ENCODE peak calls at places on chromosome 2, in eight cellular contexts. One of them, this sample, is unnamed.
A peak's percentile ranks its signal among the peaks of the same experiment; 100 is the strongest.

GRCh38 chr2:47767880-47768609 is 14.9 kb upstream of the MSH6 start:
- DNase-seq in cardiac fibroblast: peak; percentile 63
- DNase-seq in heart right ventricle: peak; percentile 57
- DNase-seq in type B pancreatic cell: peak; percentile 87
- DNase-seq in mucosa of descending colon: peak; percentile 79
- DNase-seq in foreskin fibroblast: peak; percentile 76
- DNase-seq in dorsolateral prefrontal cortex: peak; percentile 77
- DNase-seq in keratinocyte: no peak
- DNase-seq in this sample: peak; percentile 79

GRCh38 chr2:156675896-156676295 is 239.7 kb downstream of the GPD2 start:
- DNase-seq in type B pancreatic cell: no peak
- DNase-seq in dorsolateral prefrontal cortex: no peak
- DNase-seq in keratinocyte: no peak
- DNase-seq in mucosa of descending colon: no peak
- DNase-seq in foreskin fibroblast: no peak
- DNase-seq in cardiac fibroblast: no peak
- DNase-seq in heart right ventricle: no peak
- DNase-seq in this sample: no peak

GRCh38 chr2:134399096-134399495 is 145.2 kb downstream of the MGAT5 start:
- DNase-seq in cardiac fibroblast: peak; percentile 43
- DNase-seq in type B pancreatic cell: no peak
- DNase-seq in foreskin fibroblast: peak; percentile 33
- DNase-seq in heart right ventricle: no peak
- DNase-seq in mucosa of descending colon: no peak
- DNase-seq in keratinocyte: no peak
- DNase-seq in dorsolateral prefrontal cortex: no peak
- DNase-seq in this sample: no peak

GRCh38 chr2:203790134-203790533 is 77.4 kb upstream of the CTLA4 start:
- DNase-seq in foreskin fibroblast: peak; percentile 81
- DNase-seq in heart right ventricle: no peak
- DNase-seq in keratinocyte: no peak
- DNase-seq in type B pancreatic cell: no peak
- DNase-seq in dorsolateral prefrontal cortex: no peak
- DNase-seq in cardiac fibroblast: peak; percentile 56
- DNase-seq in mucosa of descending colon: no peak
- DNase-seq in this sample: no peak

GRCh38 chr2:85737481-85737880 is 16.3 kb upstream of the ATOH8 start:
- DNase-seq in dorsolateral prefrontal cortex: no peak
- DNase-seq in heart right ventricle: peak; percentile 76
- DNase-seq in keratinocyte: no peak
- DNase-seq in type B pancreatic cell: no peak
- DNase-seq in mucosa of descending colon: no peak
- DNase-seq in foreskin fibroblast: peak; percentile 96
- DNase-seq in cardiac fibroblast: peak; percentile 93
- DNase-seq in this sample: peak; percentile 96

GRCh38 chr2:68167186-68167585 is 9.5 kb downstream of the PNO1 start:
- DNase-seq in mucosa of descending colon: no peak
- DNase-seq in keratinocyte: no peak
- DNase-seq in cardiac fibroblast: peak; percentile 39
- DNase-seq in foreskin fibroblast: peak; percentile 52
- DNase-seq in type B pancreatic cell: no peak
- DNase-seq in dorsolateral prefrontal cortex: no peak
- DNase-seq in heart right ventricle: no peak
- DNase-seq in this sample: no peak

GRCh38 chr2:108101481-108101880 is 115.2 kb downstream of the SLC5A7 start:
- DNase-seq in mucosa of descending colon: no peak
- DNase-seq in dorsolateral prefrontal cortex: no peak
- DNase-seq in foreskin fibroblast: no peak
- DNase-seq in type B pancreatic cell: no peak
- DNase-seq in cardiac fibroblast: no peak
- DNase-seq in keratinocyte: no peak
- DNase-seq in heart right ventricle: no peak
- DNase-seq in this sample: no peak

GRCh38 chr2:232655392-232655791 is 22.0 kb downstream of the EFHD1 start:
- DNase-seq in cardiac fibroblast: no peak
- DNase-seq in foreskin fibroblast: no peak
- DNase-seq in heart right ventricle: no peak
- DNase-seq in mucosa of descending colon: no peak
- DNase-seq in dorsolateral prefrontal cortex: no peak
- DNase-seq in keratinocyte: no peak
- DNase-seq in type B pancreatic cell: no peak
- DNase-seq in this sample: no peak

GRCh38 chr2:149799296-149799695 is 211.7 kb upstream of the MMADHC start:
- DNase-seq in dorsolateral prefrontal cortex: no peak
- DNase-seq in cardiac fibroblast: peak; percentile 77
- DNase-seq in keratinocyte: no peak
- DNase-seq in type B pancreatic cell: no peak
- DNase-seq in foreskin fibroblast: peak; percentile 27
- DNase-seq in mucosa of descending colon: no peak
- DNase-seq in heart right ventricle: no peak
- DNase-seq in this sample: no peak

GRCh38 chr2:2862386-2862785 is 515.2 kb downstream of the EIPR1 start:
- DNase-seq in foreskin fibroblast: no peak
- DNase-seq in keratinocyte: no peak
- DNase-seq in cardiac fibroblast: no peak
- DNase-seq in type B pancreatic cell: no peak
- DNase-seq in dorsolateral prefrontal cortex: no peak
- DNase-seq in heart right ventricle: no peak
- DNase-seq in mucosa of descending colon: no peak
- DNase-seq in this sample: no peak

GRCh38 chr2:122748552-122749011 is 993.1 kb downstream of the TSN start:
- DNase-seq in mucosa of descending colon: no peak
- DNase-seq in dorsolateral prefrontal cortex: no peak
- DNase-seq in cardiac fibroblast: peak; percentile 97
- DNase-seq in foreskin fibroblast: peak; percentile 1
- DNase-seq in type B pancreatic cell: no peak
- DNase-seq in keratinocyte: no peak
- DNase-seq in heart right ventricle: no peak
- DNase-seq in this sample: no peak

GRCh38 chr2:101560780-101561315 is 85.9 kb upstream of the RFX8 start:
- DNase-seq in type B pancreatic cell: no peak
- DNase-seq in cardiac fibroblast: no peak
- DNase-seq in heart right ventricle: no peak
- DNase-seq in dorsolateral prefrontal cortex: no peak
- DNase-seq in keratinocyte: no peak
- DNase-seq in foreskin fibroblast: no peak
- DNase-seq in mucosa of descending colon: no peak
- DNase-seq in this sample: no peak

GRCh38 chr2:226076529-226076928 is 677.0 kb downstream of the NYAP2 start:
- DNase-seq in foreskin fibroblast: peak; percentile 41
- DNase-seq in type B pancreatic cell: no peak
- DNase-seq in keratinocyte: no peak
- DNase-seq in mucosa of descending colon: no peak
- DNase-seq in dorsolateral prefrontal cortex: no peak
- DNase-seq in heart right ventricle: no peak
- DNase-seq in cardiac fibroblast: no peak
- DNase-seq in this sample: no peak

GRCh38 chr2:234550056-234550455 is 53.2 kb upstream of the ARL4C start:
- DNase-seq in heart right ventricle: no peak
- DNase-seq in cardiac fibroblast: no peak
- DNase-seq in mucosa of descending colon: no peak
- DNase-seq in dorsolateral prefrontal cortex: no peak
- DNase-seq in foreskin fibroblast: no peak
- DNase-seq in type B pancreatic cell: no peak
- DNase-seq in keratinocyte: no peak
- DNase-seq in this sample: no peak

GRCh38 chr2:65071499-65072180 is 15.4 kb downstream of the CEP68 start:
- DNase-seq in cardiac fibroblast: peak; percentile 26
- DNase-seq in heart right ventricle: no peak
- DNase-seq in type B pancreatic cell: no peak
- DNase-seq in foreskin fibroblast: peak; percentile 45
- DNase-seq in dorsolateral prefrontal cortex: no peak
- DNase-seq in keratinocyte: no peak
- DNase-seq in mucosa of descending colon: no peak
- DNase-seq in this sample: peak; percentile 76

GRCh38 chr2:204900487-204900886 is 355.2 kb downstream of the PARD3B start:
- DNase-seq in cardiac fibroblast: no peak
- DNase-seq in type B pancreatic cell: no peak
- DNase-seq in heart right ventricle: no peak
- DNase-seq in mucosa of descending colon: no peak
- DNase-seq in keratinocyte: peak; percentile 7
- DNase-seq in dorsolateral prefrontal cortex: no peak
- DNase-seq in foreskin fibroblast: no peak
- DNase-seq in this sample: no peak

GRCh38 chr2:25041307-25041927 is 459 bp upstream of the EFR3B start:
- DNase-seq in heart right ventricle: peak; percentile 59
- DNase-seq in keratinocyte: no peak
- DNase-seq in foreskin fibroblast: peak; percentile 60
- DNase-seq in type B pancreatic cell: peak; percentile 76
- DNase-seq in mucosa of descending colon: peak; percentile 75
- DNase-seq in dorsolateral prefrontal cortex: peak; percentile 47
- DNase-seq in cardiac fibroblast: peak; percentile 39
- DNase-seq in this sample: peak; percentile 80

GRCh38 chr2:13638181-13638580 is 921.4 kb downstream of the TRIB2 start:
- DNase-seq in foreskin fibroblast: peak; percentile 15
- DNase-seq in cardiac fibroblast: no peak
- DNase-seq in dorsolateral prefrontal cortex: no peak
- DNase-seq in mucosa of descending colon: no peak
- DNase-seq in heart right ventricle: no peak
- DNase-seq in keratinocyte: peak; percentile 56
- DNase-seq in type B pancreatic cell: no peak
- DNase-seq in this sample: no peak

GRCh38 chr2:53697686-53698085 is 69.9 kb upstream of the CHAC2 start:
- DNase-seq in mucosa of descending colon: no peak
- DNase-seq in heart right ventricle: no peak
- DNase-seq in foreskin fibroblast: no peak
- DNase-seq in type B pancreatic cell: no peak
- DNase-seq in keratinocyte: no peak
- DNase-seq in dorsolateral prefrontal cortex: no peak
- DNase-seq in cardiac fibroblast: no peak
- DNase-seq in this sample: no peak

GRCh38 chr2:23375448-23375847 is 9.5 kb upstream of the KLHL29 start:
- DNase-seq in keratinocyte: no peak
- DNase-seq in heart right ventricle: no peak
- DNase-seq in foreskin fibroblast: peak; percentile 36
- DNase-seq in type B pancreatic cell: no peak
- DNase-seq in mucosa of descending colon: no peak
- DNase-seq in dorsolateral prefrontal cortex: no peak
- DNase-seq in cardiac fibroblast: no peak
- DNase-seq in this sample: no peak
- TF ChIP-seq CTCF in keratinocyte: no peak
- TF ChIP-seq CTCF in heart right ventricle: no peak
- TF ChIP-seq CTCF in foreskin fibroblast: no peak
- TF ChIP-seq CTCF in type B pancreatic cell: no peak
- TF ChIP-seq CTCF in mucosa of descending colon: no peak
- TF ChIP-seq CTCF in dorsolateral prefrontal cortex: no peak
- TF ChIP-seq CTCF in cardiac fibroblast: no peak
- TF ChIP-seq CTCF in this sample: no peak

DNA sequence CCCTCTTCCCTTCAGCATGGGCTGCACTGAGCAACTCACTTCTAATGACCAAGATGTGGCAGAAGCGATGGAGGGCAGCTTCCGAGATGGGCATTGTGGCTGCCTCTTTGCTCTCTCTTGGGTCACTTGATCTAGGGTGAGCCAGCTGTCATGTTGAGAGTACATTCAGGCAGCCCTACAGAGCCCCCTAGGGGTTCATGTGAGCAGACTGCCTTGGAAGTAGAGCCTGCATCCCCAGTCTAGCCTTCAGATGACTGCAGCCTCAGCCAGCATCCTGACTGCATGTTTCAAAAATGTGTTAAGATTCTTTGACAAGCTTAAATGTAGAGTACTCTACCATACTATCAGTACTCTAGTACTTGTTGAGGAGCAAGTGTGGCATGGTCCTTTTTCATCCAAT is 143.9 kb downstream of the NCK2 start:
- DNase-seq in type B pancreatic cell: no peak
- DNase-seq in dorsolateral prefrontal cortex: no peak
- DNase-seq in heart right ventricle: no peak
- DNase-seq in mucosa of descending colon: no peak
- DNase-seq in foreskin fibroblast: no peak
- DNase-seq in keratinocyte: no peak
- DNase-seq in cardiac fibroblast: no peak
- DNase-seq in this sample: no peak
- TF ChIP-seq CTCF in type B pancreatic cell: no peak
- TF ChIP-seq CTCF in dorsolateral prefrontal cortex: no peak
- TF ChIP-seq CTCF in heart right ventricle: no peak
- TF ChIP-seq CTCF in mucosa of descending colon: no peak
- TF ChIP-seq CTCF in foreskin fibroblast: no peak
- TF ChIP-seq CTCF in keratinocyte: peak; percentile 34
- TF ChIP-seq CTCF in cardiac fibroblast: peak; percentile 32
- TF ChIP-seq CTCF in this sample: no peak

GRCh38 chr2:180124273-180124881 is 117.3 kb upstream of the CWC22 start:
- DNase-seq in cardiac fibroblast: peak; percentile 76
- DNase-seq in heart right ventricle: no peak
- DNase-seq in dorsolateral prefrontal cortex: no peak
- DNase-seq in keratinocyte: no peak
- DNase-seq in mucosa of descending colon: no peak
- DNase-seq in foreskin fibroblast: peak; percentile 77
- DNase-seq in type B pancreatic cell: no peak
- DNase-seq in this sample: no peak

GRCh38 chr2:180128861-180129260 is 121.8 kb upstream of the CWC22 start:
- DNase-seq in foreskin fibroblast: no peak
- DNase-seq in type B pancreatic cell: no peak
- DNase-seq in dorsolateral prefrontal cortex: no peak
- DNase-seq in keratinocyte: no peak
- DNase-seq in cardiac fibroblast: no peak
- DNase-seq in heart right ventricle: no peak
- DNase-seq in mucosa of descending colon: no peak
- DNase-seq in this sample: no peak

GRCh38 chr2:180130403-180130802 is 123.3 kb upstream of the CWC22 start:
- DNase-seq in dorsolateral prefrontal cortex: no peak
- DNase-seq in heart right ventricle: no peak
- DNase-seq in mucosa of descending colon: no peak
- DNase-seq in type B pancreatic cell: no peak
- DNase-seq in cardiac fibroblast: peak; percentile 5
- DNase-seq in keratinocyte: no peak
- DNase-seq in foreskin fibroblast: peak; percentile 82
- DNase-seq in this sample: no peak

GRCh38 chr2:180122874-180123273 is 115.8 kb upstream of the CWC22 start:
- DNase-seq in mucosa of descending colon: no peak
- DNase-seq in heart right ventricle: no peak
- DNase-seq in dorsolateral prefrontal cortex: no peak
- DNase-seq in foreskin fibroblast: peak; percentile 56
- DNase-seq in type B pancreatic cell: no peak
- DNase-seq in cardiac fibroblast: peak; percentile 45
- DNase-seq in keratinocyte: no peak
- DNase-seq in this sample: no peak

GRCh38 chr2:180125245-180125962 is 118.3 kb upstream of the CWC22 start:
- DNase-seq in dorsolateral prefrontal cortex: peak; percentile 60
- DNase-seq in keratinocyte: peak; percentile 33
- DNase-seq in heart right ventricle: peak; percentile 35
- DNase-seq in mucosa of descending colon: peak; percentile 36
- DNase-seq in foreskin fibroblast: peak; percentile 97
- DNase-seq in cardiac fibroblast: peak; percentile 94
- DNase-seq in type B pancreatic cell: no peak
- DNase-seq in this sample: peak; percentile 84
- TF ChIP-seq CTCF in dorsolateral prefrontal cortex: peak; percentile 73
- TF ChIP-seq CTCF in keratinocyte: peak; percentile 64
- TF ChIP-seq CTCF in heart right ventricle: peak; percentile 51
- TF ChIP-seq CTCF in mucosa of descending colon: peak; percentile 30
- TF ChIP-seq CTCF in foreskin fibroblast: peak; percentile 68
- TF ChIP-seq CTCF in cardiac fibroblast: peak; percentile 72
- TF ChIP-seq CTCF in type B pancreatic cell: peak; percentile 85
- TF ChIP-seq CTCF in this sample: peak; percentile 33

DNA sequence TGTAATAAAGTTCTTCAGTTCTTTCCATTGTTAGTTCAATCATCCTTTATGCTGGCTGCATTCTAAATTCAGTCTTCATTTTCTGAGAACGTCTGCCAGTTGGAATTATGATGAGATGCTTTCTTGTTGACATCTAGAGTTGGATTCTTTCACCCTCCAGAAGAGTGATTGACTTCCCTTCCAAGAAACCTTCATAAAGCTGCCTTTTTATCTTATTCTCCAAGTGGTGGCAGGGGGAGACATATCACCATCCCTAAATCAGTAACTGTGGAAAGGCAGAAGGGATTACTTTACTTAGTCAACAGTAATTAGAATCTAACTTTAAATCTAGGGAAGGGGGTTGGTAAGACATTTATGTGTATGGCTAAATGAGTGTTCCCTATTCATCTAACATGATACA is 86.8 kb upstream of the GULP1 start:
- DNase-seq in type B pancreatic cell: no peak
- DNase-seq in keratinocyte: no peak
- DNase-seq in dorsolateral prefrontal cortex: no peak
- DNase-seq in mucosa of descending colon: no peak
- DNase-seq in heart right ventricle: no peak
- DNase-seq in foreskin fibroblast: no peak
- DNase-seq in cardiac fibroblast: no peak
- DNase-seq in this sample: no peak
- TF ChIP-seq CTCF in type B pancreatic cell: no peak
- TF ChIP-seq CTCF in keratinocyte: no peak
- TF ChIP-seq CTCF in dorsolateral prefrontal cortex: no peak
- TF ChIP-seq CTCF in mucosa of descending colon: no peak
- TF ChIP-seq CTCF in heart right ventricle: no peak
- TF ChIP-seq CTCF in foreskin fibroblast: no peak
- TF ChIP-seq CTCF in cardiac fibroblast: no peak
- TF ChIP-seq CTCF in this sample: no peak

This sample was measured in sigmoid colon.